ENCODE peak calls at places on chromosomes 5 and 9, in five cellular contexts. One of them, this sample, is unnamed.

GRCh38 chr5:119411935-119412623 is 40.2 kb upstream of the HSD17B4 start:
- DNase-seq in activated T-cell treated with anti-CD3 and anti-CD28 coated beads for 24 hours: peak
- DNase-seq in OCI-M1: peak
- DNase-seq in NCI-H524 treated with DMSO at 0.1 percent for 48 hours: peak
- DNase-seq in activated naive CD8-positive, alpha-beta T cell treated with anti-CD3 and anti-CD28 coated beads, Interleukin-2, amount 10 ng/mL, durations not matched to agents 7 days and 5 days: peak
- DNase-seq in this sample: peak

GRCh38 chr5:120314201-120314600 is 149.9 kb upstream of the PRR16 start:
- DNase-seq in activated T-cell treated with anti-CD3 and anti-CD28 coated beads for 24 hours: no peak
- DNase-seq in OCI-M1: no peak
- DNase-seq in NCI-H524 treated with DMSO at 0.1 percent for 48 hours: no peak
- DNase-seq in activated naive CD8-positive, alpha-beta T cell treated with anti-CD3 and anti-CD28 coated beads, Interleukin-2, amount 10 ng/mL, durations not matched to agents 7 days and 5 days: no peak
- DNase-seq in this sample: no peak

GRCh38 chr9:136255896-136256890 is 10.6 kb upstream of the QSOX2 start:
- DNase-seq in activated T-cell treated with anti-CD3 and anti-CD28 coated beads for 24 hours: no peak
- DNase-seq in OCI-M1: no peak
- DNase-seq in NCI-H524 treated with DMSO at 0.1 percent for 48 hours: no peak
- DNase-seq in activated naive CD8-positive, alpha-beta T cell treated with anti-CD3 and anti-CD28 coated beads, Interleukin-2, amount 10 ng/mL, durations not matched to agents 7 days and 5 days: no peak
- DNase-seq in this sample: no peak

GRCh38 chr9:115216873-115217272 is 98.9 kb upstream of the TNC start:
- DNase-seq in activated T-cell treated with anti-CD3 and anti-CD28 coated beads for 24 hours: no peak
- DNase-seq in OCI-M1: no peak
- DNase-seq in NCI-H524 treated with DMSO at 0.1 percent for 48 hours: no peak
- DNase-seq in activated naive CD8-positive, alpha-beta T cell treated with anti-CD3 and anti-CD28 coated beads, Interleukin-2, amount 10 ng/mL, durations not matched to agents 7 days and 5 days: no peak
- DNase-seq in this sample: no peak

GRCh38 chr9:69535296-69535832 is 136.8 kb downstream of the APBA1 start:
- DNase-seq in activated T-cell treated with anti-CD3 and anti-CD28 coated beads for 24 hours: no peak
- DNase-seq in OCI-M1: no peak
- DNase-seq in NCI-H524 treated with DMSO at 0.1 percent for 48 hours: no peak
- DNase-seq in activated naive CD8-positive, alpha-beta T cell treated with anti-CD3 and anti-CD28 coated beads, Interleukin-2, amount 10 ng/mL, durations not matched to agents 7 days and 5 days: no peak
- DNase-seq in this sample: no peak

GRCh38 chr9:137089232-137089947 is 2.6 kb downstream of the MAN1B1 start:
- DNase-seq in activated T-cell treated with anti-CD3 and anti-CD28 coated beads for 24 hours: no peak
- DNase-seq in OCI-M1: no peak
- DNase-seq in NCI-H524 treated with DMSO at 0.1 percent for 48 hours: peak
- DNase-seq in activated naive CD8-positive, alpha-beta T cell treated with anti-CD3 and anti-CD28 coated beads, Interleukin-2, amount 10 ng/mL, durations not matched to agents 7 days and 5 days: no peak
- DNase-seq in this sample: no peak

GRCh38 chr5:90549223-90549622 is 9.4 kb upstream of the ADGRV1 start:
- DNase-seq in activated T-cell treated with anti-CD3 and anti-CD28 coated beads for 24 hours: no peak
- DNase-seq in OCI-M1: peak
- DNase-seq in NCI-H524 treated with DMSO at 0.1 percent for 48 hours: no peak
- DNase-seq in activated naive CD8-positive, alpha-beta T cell treated with anti-CD3 and anti-CD28 coated beads, Interleukin-2, amount 10 ng/mL, durations not matched to agents 7 days and 5 days: no peak
- DNase-seq in this sample: no peak

GRCh38 chr9:34501889-34502425 is 20.8 kb downstream of the ENHO start:
- DNase-seq in activated T-cell treated with anti-CD3 and anti-CD28 coated beads for 24 hours: no peak
- DNase-seq in OCI-M1: no peak
- DNase-seq in NCI-H524 treated with DMSO at 0.1 percent for 48 hours: no peak
- DNase-seq in activated naive CD8-positive, alpha-beta T cell treated with anti-CD3 and anti-CD28 coated beads, Interleukin-2, amount 10 ng/mL, durations not matched to agents 7 days and 5 days: no peak
- DNase-seq in this sample: no peak

GRCh38 chr9:129823163-129823933 is 588 bp downstream of the TOR1A start:
- DNase-seq in activated T-cell treated with anti-CD3 and anti-CD28 coated beads for 24 hours: no peak
- DNase-seq in OCI-M1: peak
- DNase-seq in NCI-H524 treated with DMSO at 0.1 percent for 48 hours: no peak
- DNase-seq in activated naive CD8-positive, alpha-beta T cell treated with anti-CD3 and anti-CD28 coated beads, Interleukin-2, amount 10 ng/mL, durations not matched to agents 7 days and 5 days: peak
- DNase-seq in this sample: peak

GRCh38 chr5:157915638-157916037 is 56.7 kb upstream of the CLINT1 start:
- DNase-seq in activated T-cell treated with anti-CD3 and anti-CD28 coated beads for 24 hours: no peak
- DNase-seq in OCI-M1: peak
- DNase-seq in NCI-H524 treated with DMSO at 0.1 percent for 48 hours: no peak
- DNase-seq in activated naive CD8-positive, alpha-beta T cell treated with anti-CD3 and anti-CD28 coated beads, Interleukin-2, amount 10 ng/mL, durations not matched to agents 7 days and 5 days: no peak
- DNase-seq in this sample: no peak

GRCh38 chr5:156892223-156892622 is 42.1 kb downstream of the PPP1R2B start:
- DNase-seq in activated T-cell treated with anti-CD3 and anti-CD28 coated beads for 24 hours: no peak
- DNase-seq in OCI-M1: no peak
- DNase-seq in NCI-H524 treated with DMSO at 0.1 percent for 48 hours: no peak
- DNase-seq in activated naive CD8-positive, alpha-beta T cell treated with anti-CD3 and anti-CD28 coated beads, Interleukin-2, amount 10 ng/mL, durations not matched to agents 7 days and 5 days: no peak
- DNase-seq in this sample: no peak